ENCODE peak calls at places on chromosome X, in nine cellular contexts. D, Q, H, G, Z, X, S, P and C are unnamed samples.

GRCh38 chrX:72306085-72306801 is 529 bp upstream of the CITED1 start:
- ATAC-seq in D (no peak), Q (peak), H (no peak), G (peak), Z (no peak), X (no peak), S (no peak), P (no peak), C (no peak)

GRCh38 chrX:136176399-136176825 is 29.1 kb downstream of the FHL1 start:
- ATAC-seq in D (peak), Q (no peak), H (no peak), G (peak), Z (no peak), X (peak), S (peak), P (peak), C (peak)

GRCh38 chrX:108439434-108439883 is at the start of gene COL4A5:
- ATAC-seq in D (peak), Q (peak), H (no peak), G (peak), Z (no peak), X (peak), S (peak), P (peak), C (peak)

GRCh38 chrX:13719192-13719856 is 15.1 kb downstream of the TRAPPC2 start:
- ATAC-seq in D (no peak), Q (no peak), H (peak), G (no peak), Z (peak), X (no peak), S (peak), P (peak), C (peak)

GRCh38 chrX:45400380-45400779 is 199.7 kb upstream of the DIPK2B start:
- ATAC-seq in D (no peak), Q (no peak), H (no peak), G (no peak), Z (no peak), X (no peak), S (no peak), P (no peak), C (no peak)

GRCh38 chrX:98931194-98931593 is 1478.9 kb downstream of the PCDH19 start:
- ATAC-seq in D (no peak), Q (no peak), H (no peak), G (no peak), Z (no peak), X (no peak), S (no peak), P (no peak), C (no peak)

GRCh38 chrX:118965395-118965794 is 9.0 kb upstream of the LONRF3 start:
- ATAC-seq in D (no peak), Q (no peak), H (no peak), G (no peak), Z (no peak), X (no peak), S (no peak), P (no peak), C (no peak)

GRCh38 chrX:9862525-9862924 is 76.3 kb downstream of the SHROOM2 start:
- ATAC-seq in D (no peak), Q (no peak), H (no peak), G (no peak), Z (no peak), X (no peak), S (no peak), P (no peak), C (no peak)

GRCh38 chrX:49995021-49995731 is 72.8 kb downstream of the CLCN5 start:
- ATAC-seq in D (peak), Q (peak), H (no peak), G (no peak), Z (no peak), X (no peak), S (no peak), P (no peak), C (no peak)

GRCh38 chrX:46408553-46409407 is 136.4 kb downstream of the ZNF674 start:
- ATAC-seq in D (no peak), Q (peak), H (no peak), G (peak), Z (no peak), X (no peak), S (peak), P (peak), C (no peak)

GRCh38 chrX:56233100-56233499 is 944 bp downstream of the KLF8 start:
- ATAC-seq in D (peak), Q (no peak), H (no peak), G (peak), Z (no peak), X (peak), S (peak), P (peak), C (peak)

GRCh38 chrX:120087289-120088017 is 10.0 kb upstream of the RHOXF2B start:
- ATAC-seq in D (no peak), Q (peak), H (no peak), G (no peak), Z (no peak), X (no peak), S (no peak), P (no peak), C (no peak)

DNA sequence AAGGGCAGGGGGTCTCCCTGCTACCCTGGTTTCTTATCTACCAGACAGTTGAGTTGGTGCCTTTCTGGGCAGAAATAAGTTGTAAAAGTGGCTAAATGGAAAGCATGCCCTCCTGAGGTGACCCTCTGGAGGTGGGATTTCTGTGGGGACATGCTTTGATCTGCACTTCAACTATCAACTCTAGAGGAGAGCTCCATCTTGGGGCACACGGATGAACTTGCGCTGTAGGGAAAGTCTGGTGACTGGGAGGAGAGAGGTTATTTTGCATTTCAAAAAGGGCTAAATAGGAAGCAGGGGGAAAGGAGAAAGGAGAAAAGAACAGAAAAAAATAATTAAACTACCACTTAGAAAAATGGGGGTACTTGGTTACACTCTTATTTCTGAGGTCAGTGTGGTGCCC is 12.7 kb upstream of the RHOXF2B start:
- ATAC-seq in D (no peak), Q (no peak), H (no peak), G (no peak), Z (no peak), X (no peak), S (no peak), P (no peak), C (no peak)
- TF ChIP-seq CTCF in D (no peak), Q (peak), H (no peak), G (no peak), Z (no peak), X (no peak), S (no peak), P (no peak), C (no peak)

GRCh38 chrX:54808109-54808604 is 612 bp downstream of the MAGED2 start:
- ATAC-seq in D (peak), Q (peak), H (no peak), G (peak), Z (peak), X (peak), S (peak), P (peak), C (peak)
- TF ChIP-seq CTCF in D (no peak), Q (no peak), H (no peak), G (no peak), Z (no peak), X (no peak), S (no peak), P (no peak), C (no peak)

DNA sequence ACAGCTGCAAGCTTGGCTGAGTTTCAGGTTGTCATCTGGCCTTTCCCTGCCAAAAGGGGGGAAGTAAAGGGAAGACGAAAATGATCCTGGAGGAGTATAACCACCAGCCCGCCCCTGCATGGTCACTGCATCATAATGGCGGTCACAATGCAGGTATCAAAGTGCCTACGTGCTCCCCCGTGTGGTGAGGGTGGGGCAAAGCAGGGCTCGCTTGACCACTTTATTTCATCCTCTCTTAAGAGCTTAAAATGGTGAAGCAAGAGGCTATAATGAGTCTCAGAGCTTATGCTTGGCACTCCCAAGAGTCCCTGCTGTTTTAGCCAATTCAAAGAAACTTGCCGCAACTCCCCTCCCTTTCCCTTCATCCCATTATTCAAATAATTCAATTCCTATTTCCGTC is 105.6 kb downstream of the APOOL start:
- ATAC-seq in D (no peak), Q (no peak), H (no peak), G (peak), Z (no peak), X (no peak), S (no peak), P (peak), C (no peak)
- TF ChIP-seq CTCF in D (no peak), Q (peak), H (no peak), G (peak), Z (no peak), X (peak), S (peak), P (peak), C (no peak)

GRCh38 chrX:114580336-114580735 is 3.5 kb upstream of the HTR2C start:
- ATAC-seq in D (no peak), Q (no peak), H (no peak), G (no peak), Z (no peak), X (no peak), S (no peak), P (no peak), C (no peak)
- TF ChIP-seq CTCF in D (no peak), Q (peak), H (no peak), G (no peak), Z (no peak), X (no peak), S (no peak), P (no peak), C (no peak)

DNA sequence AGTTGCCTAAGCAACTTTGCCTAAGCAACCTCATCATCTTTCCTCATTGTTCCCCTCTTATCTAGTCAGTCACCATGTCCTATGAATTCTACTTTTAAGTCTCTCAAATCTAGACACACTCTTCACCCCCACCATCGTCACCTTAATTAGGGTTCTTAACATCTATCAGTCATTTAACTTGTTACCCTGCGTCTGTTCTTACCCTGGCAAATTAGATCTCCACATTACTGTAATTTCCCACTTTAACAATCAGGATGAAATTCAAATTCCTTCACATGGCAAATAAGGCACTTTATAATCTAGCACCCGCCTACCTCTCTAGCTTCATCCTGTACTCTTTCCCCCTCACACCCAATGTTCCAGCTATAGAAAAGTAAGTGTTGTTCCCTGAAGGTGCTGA is 221.2 kb downstream of the GRIA3 start:
- ATAC-seq in D (no peak), Q (no peak), H (no peak), G (no peak), Z (no peak), X (no peak), S (no peak), P (no peak), C (no peak)
- TF ChIP-seq CTCF in D (no peak), Q (no peak), H (no peak), G (no peak), Z (no peak), X (no peak), S (no peak), P (no peak), C (no peak)

DNA sequence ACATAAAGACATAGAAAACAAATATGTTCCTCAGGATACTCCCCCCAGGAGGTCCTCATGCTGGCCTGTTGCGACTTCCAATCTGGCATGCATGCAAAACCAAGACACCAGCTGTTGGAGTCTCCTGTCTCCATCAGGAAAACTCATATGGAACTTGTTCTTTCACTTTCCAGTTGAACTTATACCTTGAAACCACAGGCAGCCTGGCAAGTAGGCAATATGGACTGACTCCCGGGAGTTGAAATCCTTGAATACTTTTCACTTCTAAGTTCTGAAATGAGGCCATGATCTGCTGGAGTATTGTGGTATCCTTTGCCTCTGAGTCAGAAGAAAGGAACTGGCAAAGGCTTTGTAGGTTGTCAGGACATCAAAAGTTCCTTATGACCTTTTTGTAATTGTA is 444.2 kb downstream of the IDS start:
- ATAC-seq in D (no peak), Q (no peak), H (no peak), G (no peak), Z (no peak), X (no peak), S (no peak), P (no peak), C (no peak)
- TF ChIP-seq CTCF in D (no peak), Q (no peak), H (no peak), G (no peak), Z (no peak), X (no peak), S (no peak), P (no peak), C (no peak)

DNA sequence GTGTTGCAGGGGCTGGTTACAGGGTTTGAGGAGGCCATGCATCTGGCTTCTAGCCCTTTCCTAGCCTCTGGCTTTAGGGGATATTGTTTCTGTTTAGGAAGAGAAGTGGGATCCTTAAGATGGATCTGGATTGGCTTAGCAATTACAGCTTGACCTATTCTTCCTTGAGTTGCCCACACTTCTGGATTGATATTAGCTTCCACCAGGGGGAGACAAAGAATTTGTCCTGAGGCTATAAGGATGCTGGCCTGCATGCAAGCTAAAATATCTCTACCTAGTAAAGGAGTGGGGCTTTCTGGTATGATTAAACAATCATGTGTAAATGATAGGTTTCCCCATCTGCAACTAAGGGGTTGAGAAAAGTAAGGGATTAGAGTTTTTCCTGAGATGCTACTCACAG is 117.2 kb downstream of the TEX13C start:
- ATAC-seq in D (no peak), Q (no peak), H (no peak), G (no peak), Z (no peak), X (no peak), S (no peak), P (peak), C (no peak)
- TF ChIP-seq CTCF in D (peak), Q (peak), H (no peak), G (no peak), Z (peak), X (no peak), S (peak), P (peak), C (no peak)

GRCh38 chrX:16822723-16823122 is 36.5 kb downstream of the TXLNG start:
- ATAC-seq in D (no peak), Q (no peak), H (no peak), G (no peak), Z (peak), X (no peak), S (no peak), P (no peak), C (no peak)

GRCh38 chrX:16825306-16826035 is 39.2 kb downstream of the TXLNG start:
- ATAC-seq in D (no peak), Q (no peak), H (no peak), G (no peak), Z (no peak), X (no peak), S (no peak), P (no peak), C (no peak)

GRCh38 chrX:16827225-16827624 is 41.0 kb downstream of the TXLNG start:
- ATAC-seq in D (no peak), Q (no peak), H (no peak), G (no peak), Z (no peak), X (no peak), S (no peak), P (no peak), C (no peak)

GRCh38 chrX:16828126-16828908 is 41.8 kb downstream of the RBBP7 start:
- ATAC-seq in D (peak), Q (no peak), H (no peak), G (peak), Z (no peak), X (peak), S (peak), P (peak), C (peak)

DNA sequence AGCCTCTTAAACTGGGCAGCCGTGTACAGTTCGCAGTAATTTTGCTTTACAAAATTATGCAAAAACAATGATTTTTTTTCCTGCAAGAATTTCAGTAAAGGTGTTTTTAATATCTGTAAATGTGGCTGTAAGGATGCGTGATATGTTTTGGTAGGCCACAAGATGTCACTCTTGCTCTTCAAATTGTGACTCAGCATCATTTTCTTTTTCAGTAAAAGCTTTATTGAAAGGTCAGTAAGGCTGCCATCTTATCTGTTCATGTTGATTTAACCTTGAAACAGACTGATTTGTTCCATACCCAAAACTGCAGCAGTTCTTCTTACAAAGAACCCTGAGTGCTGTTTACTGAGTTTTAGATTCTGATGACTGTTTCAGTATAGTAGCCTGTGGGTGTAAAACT is 39.9 kb downstream of the TXLNG start:
- ATAC-seq in D (no peak), Q (no peak), H (peak), G (peak), Z (peak), X (no peak), S (peak), P (peak), C (no peak)
- TF ChIP-seq CTCF in D (peak), Q (peak), H (no peak), G (peak), Z (no peak), X (peak), S (peak), P (peak), C (peak)

GRCh38 chrX:145524931-145525330 is 277.6 kb downstream of the SPANXN1 start:
- ATAC-seq in D (no peak), Q (no peak), H (no peak), G (no peak), Z (no peak), X (no peak), S (no peak), P (no peak), C (no peak)
- TF ChIP-seq CTCF in D (no peak), Q (no peak), H (no peak), G (no peak), Z (no peak), X (no peak), S (no peak), P (no peak), C (no peak)